ENCODE peak calls at places on chromosomes 4 and X, in eight cellular contexts. U, S, Y, H, C, F, Q and P are unnamed samples.

GRCh38 chr4:8911311-8912088 is 39.9 kb upstream of the HMX1 start:
- DNase-seq in H (peak; percentile 19), Q (no peak), C (no peak), S (peak; percentile 21), F (no peak), U (peak; percentile 3), Y (no peak), P (peak; percentile 36)

GRCh38 chr4:8182858-8183725 is 16.0 kb upstream of the SH3TC1 start:
- DNase-seq in Q (peak; percentile 70), H (peak; percentile 35), S (no peak), C (no peak), Y (peak; percentile 62), U (no peak), F (peak; percentile 95), P (no peak)

GRCh38 chr4:176778063-176778462 is 14.7 kb downstream of the VEGFC start:
- DNase-seq in Y (no peak), H (no peak), U (no peak), Q (peak; percentile 79), S (no peak), F (no peak), C (no peak), P (no peak)

GRCh38 chr4:83387922-83388676 is 53.5 kb upstream of the HPSE start:
- DNase-seq in Q (no peak), S (no peak), H (no peak), C (no peak), Y (no peak), F (no peak), U (peak; percentile 17), P (no peak)

GRCh38 chr4:7805533-7806079 is 134.1 kb downstream of the AFAP1 start:
- DNase-seq in Y (no peak), C (no peak), U (no peak), H (peak; percentile 88), F (no peak), Q (peak; percentile 95), S (no peak), P (no peak)

GRCh38 chr4:27016551-27016950 is 155.9 kb downstream of the STIM2 start:
- DNase-seq in Q (peak; percentile 50), H (no peak), U (no peak), Y (no peak), C (no peak), S (no peak), F (no peak), P (no peak)

GRCh38 chr4:96887857-96888256 is 1048.0 kb downstream of the PDHA2 start:
- DNase-seq in Q (no peak), S (no peak), C (no peak), U (no peak), Y (no peak), F (no peak), H (no peak), P (no peak)

GRCh38 chrX:11423362-11423818 is 130.2 kb downstream of the AMELX start:
- DNase-seq in Y (no peak), U (peak; percentile 61), F (peak; percentile 47), C (peak; percentile 40), S (peak; percentile 28), H (no peak), Q (peak; percentile 90), P (no peak)

GRCh38 chrX:78199851-78200250 is 60.4 kb upstream of the TAF9B start:
- DNase-seq in U (peak; percentile 38), Q (peak; percentile 8), Y (no peak), S (peak; percentile 21), C (peak; percentile 12), H (no peak), F (no peak), P (no peak)

GRCh38 chrX:151973851-151974335 is 583 bp downstream of the GABRE start:
- DNase-seq in C (no peak), Q (no peak), H (no peak), F (peak; percentile 58), Y (no peak), U (no peak), S (peak; percentile 14), P (no peak)

GRCh38 chr4:56857601-56858301 is 36.2 kb upstream of the SPINK2 start:
- DNase-seq in F (no peak), Y (no peak), U (peak; percentile 31), S (no peak), C (no peak), Q (no peak), H (no peak), P (no peak)

GRCh38 chr4:1842993-1843448 is 12.9 kb downstream of the LETM1 start:
- DNase-seq in C (no peak), H (no peak), U (no peak), S (no peak), Q (peak; percentile 94), F (peak; percentile 56), Y (no peak), P (no peak)

GRCh38 chr4:142752331-142752830 is 93.7 kb downstream of the INPP4B start:
- DNase-seq in Q (no peak), C (no peak), S (no peak), H (no peak), Y (no peak), F (no peak), U (no peak), P (no peak)

GRCh38 chr4:85005865-85006377 is 39.4 kb upstream of the WDFY3 start:
- DNase-seq in U (peak; percentile 2), Y (no peak), C (no peak), Q (peak; percentile 90), S (no peak), H (no peak), F (no peak), P (no peak)

GRCh38 chrX:40550069-40550468 is 30.7 kb upstream of the ATP6AP2 start:
- DNase-seq in U (no peak), H (no peak), S (no peak), Y (no peak), C (no peak), F (no peak), Q (no peak), P (no peak)

GRCh38 chrX:40558590-40558989 is 22.2 kb upstream of the ATP6AP2 start:
- DNase-seq in F (no peak), S (no peak), C (no peak), Q (no peak), Y (no peak), U (no peak), H (no peak), P (no peak)

GRCh38 chrX:40546870-40547269 is 33.9 kb upstream of the ATP6AP2 start:
- DNase-seq in C (no peak), S (no peak), F (no peak), U (no peak), Y (no peak), H (no peak), Q (no peak), P (no peak)

GRCh38 chrX:40552768-40553167 is 28.0 kb upstream of the ATP6AP2 start:
- DNase-seq in F (no peak), H (no peak), C (no peak), Q (peak; percentile 9), U (peak; percentile 26), S (no peak), Y (no peak), P (no peak)
- TF ChIP-seq CTCF in F (peak; percentile 21), H (no peak), C (no peak), Q (peak; percentile 28), U (peak; percentile 6), S (no peak), Y (no peak), P (no peak)

DNA sequence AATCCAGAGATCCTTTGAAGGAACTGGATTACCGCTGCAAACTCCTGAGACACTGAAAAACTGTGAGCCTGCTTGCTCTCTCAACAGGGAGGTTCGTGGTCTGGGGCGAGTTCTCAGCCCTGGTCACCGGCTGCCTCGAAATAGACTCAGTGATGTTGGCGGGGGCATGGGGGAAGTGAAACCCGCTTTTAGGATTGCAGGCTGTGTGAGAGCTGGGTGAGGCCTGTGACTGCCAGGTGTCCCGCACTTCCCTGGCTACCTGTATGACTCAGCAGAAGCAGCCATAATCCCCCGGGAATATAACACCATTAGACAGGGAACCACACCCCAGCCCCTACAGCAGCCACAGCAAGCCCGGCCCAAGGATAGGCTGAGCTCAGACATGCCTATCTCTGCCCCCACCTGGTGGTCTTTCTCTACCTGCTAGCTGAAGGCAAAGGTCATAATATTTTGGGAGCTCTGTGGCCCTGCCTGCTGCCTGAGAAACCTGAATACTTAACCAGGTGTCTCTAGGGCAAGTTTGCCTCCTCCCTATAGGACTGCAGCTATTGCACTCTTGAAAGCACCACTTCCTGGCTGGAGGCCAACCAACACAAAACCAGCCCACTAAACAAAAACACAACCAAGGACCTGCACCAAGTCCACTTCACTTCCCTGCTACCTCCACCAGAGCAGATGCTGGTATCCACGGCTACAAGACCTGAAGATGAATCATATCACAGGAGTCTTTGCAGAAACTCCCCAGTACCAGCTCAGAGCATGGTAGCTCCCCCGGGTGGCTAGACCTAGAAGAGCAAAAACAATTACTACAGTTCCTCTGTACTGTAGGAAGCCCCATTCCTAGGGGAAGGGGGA is 202.0 kb downstream of the RRAGB start:
- DNase-seq in Y (no peak), H (no peak), C (peak; percentile 29), F (no peak), U (no peak), Q (no peak), S (peak; percentile 20), P (no peak)
- TF ChIP-seq CTCF in Y (no peak), H (no peak), C (peak; percentile 2), F (no peak), U (no peak), Q (no peak), S (no peak), P (no peak)

DNA sequence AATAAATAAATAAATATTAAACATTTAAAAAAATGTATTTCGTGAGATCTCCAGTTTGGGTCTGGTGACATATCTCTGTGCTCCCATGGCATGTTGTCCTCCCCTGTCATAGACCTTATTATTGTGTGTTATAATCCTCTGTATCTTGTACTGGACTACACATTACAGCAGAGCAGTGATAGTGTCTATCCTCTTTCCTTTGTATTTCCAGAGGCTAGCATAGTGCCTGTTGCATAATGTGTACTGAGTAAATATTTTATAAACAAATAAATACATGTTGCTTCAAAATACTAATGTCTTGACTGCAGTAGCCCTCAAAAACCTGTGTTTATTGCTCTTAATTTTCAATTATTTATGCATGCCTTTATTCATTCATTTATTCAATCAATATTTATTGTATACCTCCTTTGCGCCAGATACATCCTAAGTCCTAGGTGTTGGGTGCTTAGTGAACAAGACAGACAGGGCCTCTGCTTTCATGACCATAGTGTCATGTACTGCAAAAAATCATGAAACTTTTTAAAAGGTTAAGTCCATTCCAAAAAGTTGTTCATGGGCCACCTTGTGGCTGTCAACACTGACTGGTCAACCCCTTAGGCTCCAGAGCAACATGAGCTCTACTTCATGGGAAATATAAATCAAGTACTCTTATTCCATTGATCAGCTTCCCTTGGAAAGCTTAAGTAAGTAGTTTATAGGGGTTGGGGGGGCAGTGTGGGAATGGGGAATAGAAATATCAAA is 303.9 kb downstream of the IQCM start:
- DNase-seq in U (no peak), H (no peak), C (no peak), S (no peak), Y (no peak), Q (no peak), F (no peak), P (no peak)
- TF ChIP-seq CTCF in U (no peak), H (no peak), C (no peak), S (no peak), Y (no peak), Q (no peak), F (no peak), P (no peak)

DNA sequence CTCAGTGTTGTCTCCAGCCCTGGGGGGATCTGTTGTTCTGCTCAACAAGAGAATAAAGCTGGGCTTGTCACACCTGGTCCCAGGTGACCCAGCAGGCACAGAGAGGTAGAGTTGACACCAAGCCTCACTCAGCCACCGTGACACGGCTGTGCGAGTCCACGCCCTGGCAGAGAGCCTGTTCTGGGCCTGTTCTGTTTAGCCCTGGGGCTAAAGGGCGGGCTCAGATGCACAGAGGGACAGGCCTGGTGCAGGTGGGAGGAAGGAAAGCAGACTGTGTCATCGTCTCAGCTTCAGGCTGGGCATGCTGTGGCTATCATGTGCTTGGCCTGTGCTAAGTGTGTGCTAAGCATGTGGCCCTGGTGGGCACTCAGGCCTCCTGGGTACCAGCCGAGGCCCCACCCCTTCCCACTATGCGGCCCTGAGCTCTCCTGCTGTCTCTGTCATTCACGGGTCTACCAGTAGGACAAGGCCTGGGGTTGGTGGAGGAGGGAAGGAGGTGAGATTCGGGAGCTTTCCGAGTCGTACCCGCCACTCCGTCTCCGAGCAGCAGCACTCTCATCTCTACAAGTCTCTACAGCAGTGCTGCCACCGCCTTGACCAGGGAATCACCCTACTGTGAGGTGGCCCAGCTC is 10.8 kb downstream of the WFS1 start:
- DNase-seq in U (no peak), C (no peak), Y (no peak), S (no peak), Q (no peak), F (peak; percentile 27), H (peak; percentile 44), P (no peak)
- TF ChIP-seq CTCF in U (no peak), C (no peak), Y (no peak), S (no peak), Q (no peak), F (no peak), H (no peak), P (no peak)